ENCODE peak calls at places on chromosomes 2 and 18, in six cellular contexts. One of them, this sample, is unnamed.

GRCh38 chr18:62452280-62452824 is 70.5 kb upstream of the ZCCHC2 start:
- DNase-seq in GM12878: no peak
- DNase-seq in HCT116: no peak
- DNase-seq in K562: no peak
- DNase-seq in HepG2: peak; percentile 99
- DNase-seq in SK-N-SH: no peak
- DNase-seq in this sample: no peak

GRCh38 chr2:51795248-51795888 is 763.4 kb upstream of the NRXN1 start:
- DNase-seq in GM12878: no peak
- DNase-seq in HCT116: peak; percentile 28
- DNase-seq in K562: no peak
- DNase-seq in HepG2: peak; percentile 17
- DNase-seq in SK-N-SH: peak; percentile 27
- DNase-seq in this sample: peak; percentile 14

GRCh38 chr18:506264-506663 is 5.8 kb upstream of the COLEC12 start:
- DNase-seq in GM12878: no peak
- DNase-seq in HCT116: no peak
- DNase-seq in K562: no peak
- DNase-seq in HepG2: no peak
- DNase-seq in SK-N-SH: no peak
- DNase-seq in this sample: peak; percentile 40

GRCh38 chr2:206800501-206801416 is 35.4 kb downstream of the FASTKD2 start:
- DNase-seq in GM12878: no peak
- DNase-seq in HCT116: peak; percentile 47
- DNase-seq in K562: peak; percentile 26
- DNase-seq in HepG2: peak; percentile 65
- DNase-seq in SK-N-SH: peak; percentile 52
- DNase-seq in this sample: peak; percentile 82

GRCh38 chr2:9703701-9704221 is 73.0 kb upstream of the YWHAQ start:
- DNase-seq in GM12878: no peak
- DNase-seq in HCT116: peak; percentile 37
- DNase-seq in K562: peak; percentile 92
- DNase-seq in HepG2: peak; percentile 83
- DNase-seq in SK-N-SH: no peak
- DNase-seq in this sample: peak; percentile 56

GRCh38 chr2:25165992-25166618 is 2.3 kb downstream of the POMC start:
- DNase-seq in GM12878: peak; percentile 49
- DNase-seq in HCT116: peak; percentile 35
- DNase-seq in K562: no peak
- DNase-seq in HepG2: peak; percentile 39
- DNase-seq in SK-N-SH: peak; percentile 73
- DNase-seq in this sample: no peak

GRCh38 chr2:180208841-180209240 is 201.7 kb upstream of the CWC22 start:
- DNase-seq in GM12878: no peak
- DNase-seq in HCT116: no peak
- DNase-seq in K562: no peak
- DNase-seq in HepG2: no peak
- DNase-seq in SK-N-SH: no peak
- DNase-seq in this sample: no peak

GRCh38 chr2:40240067-40240466 is 211.8 kb downstream of the SLC8A1 start:
- DNase-seq in GM12878: no peak
- DNase-seq in HCT116: no peak
- DNase-seq in K562: no peak
- DNase-seq in HepG2: no peak
- DNase-seq in SK-N-SH: no peak
- DNase-seq in this sample: peak; percentile 85

GRCh38 chr18:54102123-54102522 is 122.3 kb downstream of the MBD2 start:
- DNase-seq in GM12878: no peak
- DNase-seq in HCT116: no peak
- DNase-seq in K562: no peak
- DNase-seq in HepG2: no peak
- DNase-seq in SK-N-SH: no peak
- DNase-seq in this sample: no peak

GRCh38 chr2:175356901-175357300 is 175.4 kb upstream of the ATP5MC3 start:
- DNase-seq in GM12878: no peak
- DNase-seq in HCT116: no peak
- DNase-seq in K562: no peak
- DNase-seq in HepG2: no peak
- DNase-seq in SK-N-SH: no peak
- DNase-seq in this sample: no peak

GRCh38 chr2:131006561-131006960 is 86.7 kb downstream of the FAM168B start:
- DNase-seq in GM12878: no peak
- DNase-seq in HCT116: no peak
- DNase-seq in K562: no peak
- DNase-seq in HepG2: no peak
- DNase-seq in SK-N-SH: no peak
- DNase-seq in this sample: no peak

GRCh38 chr2:7031424-7032245 is 114.4 kb downstream of the RNF144A start:
- DNase-seq in GM12878: no peak
- DNase-seq in HCT116: peak; percentile 52
- DNase-seq in K562: no peak
- DNase-seq in HepG2: peak; percentile 98
- DNase-seq in SK-N-SH: no peak
- DNase-seq in this sample: no peak

GRCh38 chr2:7034313-7034712 is 117.1 kb downstream of the RNF144A start:
- DNase-seq in GM12878: no peak
- DNase-seq in HCT116: no peak
- DNase-seq in K562: no peak
- DNase-seq in HepG2: peak; percentile 13
- DNase-seq in SK-N-SH: peak; percentile 70
- DNase-seq in this sample: no peak

GRCh38 chr2:7035884-7036283 is 118.7 kb downstream of the RNF144A start:
- DNase-seq in GM12878: no peak
- DNase-seq in HCT116: no peak
- DNase-seq in K562: no peak
- DNase-seq in HepG2: no peak
- DNase-seq in SK-N-SH: no peak
- DNase-seq in this sample: no peak

GRCh38 chr2:7032371-7032770 is 115.2 kb downstream of the RNF144A start:
- DNase-seq in GM12878: no peak
- DNase-seq in HCT116: no peak
- DNase-seq in K562: no peak
- DNase-seq in HepG2: no peak
- DNase-seq in SK-N-SH: no peak
- DNase-seq in this sample: no peak

GRCh38 chr2:7033136-7033960 is 116.1 kb downstream of the RNF144A start:
- DNase-seq in GM12878: no peak
- DNase-seq in HCT116: no peak
- DNase-seq in K562: no peak
- DNase-seq in HepG2: no peak
- DNase-seq in SK-N-SH: peak; percentile 63
- DNase-seq in this sample: no peak
- H3K9ac ChIP-seq in GM12878: no peak overlapping the region
- H3K9ac ChIP-seq in HCT116: no peak overlapping the region
- H3K9ac ChIP-seq in K562: no peak overlapping the region
- H3K9ac ChIP-seq in HepG2: no peak overlapping the region
- H3K9ac ChIP-seq in SK-N-SH: no peak overlapping the region
- H3K9ac ChIP-seq in this sample: no peak overlapping the region

DNA sequence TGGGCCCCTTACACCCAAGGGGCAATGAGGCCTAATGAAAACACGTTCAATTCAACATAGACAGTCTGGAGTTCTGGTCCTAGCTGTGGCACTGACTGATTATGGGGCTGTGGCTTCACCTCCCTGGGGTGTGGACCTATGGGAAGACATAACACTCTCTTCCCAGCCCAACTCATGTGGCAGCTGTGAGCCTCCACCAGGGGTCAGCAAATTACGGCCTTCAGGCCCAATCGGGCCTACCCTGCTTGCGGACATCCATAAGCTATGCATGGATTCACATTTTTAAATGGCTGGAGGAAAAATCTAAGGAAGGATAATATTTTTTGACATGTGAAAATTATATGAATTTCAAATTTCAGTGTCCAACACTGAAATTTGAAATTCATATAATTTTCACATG is 101.3 kb downstream of the LOXHD1 start:
- DNase-seq in GM12878: no peak
- DNase-seq in HCT116: peak; percentile 32
- DNase-seq in K562: peak; percentile 57
- DNase-seq in HepG2: peak; percentile 38
- DNase-seq in SK-N-SH: peak; percentile 45
- DNase-seq in this sample: peak; percentile 2
- TF ChIP-seq MAX in GM12878: no peak
- TF ChIP-seq MAX in HCT116: no peak
- TF ChIP-seq MAX in K562: no peak
- TF ChIP-seq MAX in HepG2: no peak
- TF ChIP-seq MAX in SK-N-SH: no peak
- TF ChIP-seq MAX in this sample: no peak

GRCh38 chr2:234490239-234491074 is 6.4 kb downstream of the ARL4C start:
- DNase-seq in GM12878: peak; percentile 30
- DNase-seq in HCT116: no peak
- DNase-seq in K562: no peak
- DNase-seq in HepG2: no peak
- DNase-seq in SK-N-SH: no peak
- DNase-seq in this sample: no peak
- H4K20me1 ChIP-seq in GM12878: no peaks in the 10 kb centered on the region
- H4K20me1 ChIP-seq in HCT116: no peaks in the 10 kb centered on the region
- H4K20me1 ChIP-seq in K562: no peaks in the 10 kb centered on the region
- H4K20me1 ChIP-seq in HepG2: peaks cover 3% of the 10 kb centered on the region
- H4K20me1 ChIP-seq in SK-N-SH: peaks cover 42% of the 10 kb centered on the region
- H4K20me1 ChIP-seq in this sample: no peaks in the 10 kb centered on the region

DNA sequence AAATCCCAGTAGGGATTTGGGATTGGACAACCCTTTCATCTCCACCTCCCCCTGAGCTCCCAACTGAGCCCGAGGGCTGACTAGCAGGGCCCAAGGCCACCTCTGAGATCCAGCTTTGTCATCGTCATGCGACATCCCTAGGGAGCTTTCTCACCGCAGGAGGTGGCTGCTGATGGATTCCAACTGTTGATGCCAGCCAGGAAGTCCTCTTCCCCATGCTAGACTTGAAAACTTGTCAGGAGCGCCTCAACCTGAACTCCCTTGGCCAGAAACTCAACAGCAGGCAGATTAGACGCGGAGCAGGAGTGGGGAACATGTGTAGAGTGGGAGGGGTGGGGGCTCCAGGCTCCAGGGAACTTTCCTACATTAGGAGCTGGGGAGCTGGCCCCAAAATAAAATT is 34.3 kb downstream of the EMILIN2 start:
- DNase-seq in GM12878: no peak
- DNase-seq in HCT116: no peak
- DNase-seq in K562: no peak
- DNase-seq in HepG2: no peak
- DNase-seq in SK-N-SH: no peak
- DNase-seq in this sample: no peak
- H3K9ac ChIP-seq in GM12878: no peak overlapping the region
- H3K9ac ChIP-seq in HCT116: no peak overlapping the region
- H3K9ac ChIP-seq in K562: no peak overlapping the region
- H3K9ac ChIP-seq in HepG2: no peak overlapping the region
- H3K9ac ChIP-seq in SK-N-SH: no peak overlapping the region
- H3K9ac ChIP-seq in this sample: no peak overlapping the region

DNA sequence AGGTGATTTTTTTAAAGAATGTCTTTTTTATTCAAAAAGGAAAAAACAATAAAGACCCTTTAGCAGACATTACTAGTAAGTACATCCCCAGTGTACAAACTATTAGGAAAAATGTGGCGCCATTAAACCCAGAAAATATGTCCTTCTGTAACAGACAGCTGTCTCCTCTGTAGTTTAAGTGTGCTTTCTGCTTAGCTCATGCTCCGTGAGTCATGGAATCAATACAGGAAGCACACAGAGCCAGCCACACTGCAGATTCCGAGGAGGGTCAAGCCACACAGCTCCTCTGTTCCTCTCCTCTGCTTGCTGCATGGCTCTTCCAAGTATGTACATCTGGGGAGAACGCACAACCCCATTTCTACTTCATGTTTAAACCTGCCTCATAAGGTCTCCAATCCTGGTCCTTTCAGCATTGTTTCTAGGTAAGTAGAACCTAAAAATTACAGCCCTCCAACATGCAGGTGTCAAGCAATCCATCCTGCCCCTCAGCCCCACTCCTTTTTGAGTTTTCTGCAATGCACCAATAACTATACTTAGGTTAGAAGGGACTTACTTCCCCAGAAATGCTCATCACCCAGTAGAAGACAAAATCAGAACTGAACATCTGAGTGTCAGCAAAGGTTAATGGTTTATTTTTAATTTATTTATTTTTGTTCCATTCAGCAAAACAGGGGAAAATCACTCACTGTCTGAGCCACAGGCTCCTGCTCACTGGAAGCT is 37.5 kb downstream of the ACVR1 start:
- DNase-seq in GM12878: no peak
- DNase-seq in HCT116: peak; percentile 68
- DNase-seq in K562: peak; percentile 87
- DNase-seq in HepG2: peak; percentile 88
- DNase-seq in SK-N-SH: peak; percentile 22
- DNase-seq in this sample: peak; percentile 91
- TF ChIP-seq MAX in GM12878: no peak
- TF ChIP-seq MAX in HCT116: peak; percentile 63
- TF ChIP-seq MAX in K562: no peak
- TF ChIP-seq MAX in HepG2: peak; percentile 62
- TF ChIP-seq MAX in SK-N-SH: peak; percentile 72
- TF ChIP-seq MAX in this sample: peak; percentile 9

DNA sequence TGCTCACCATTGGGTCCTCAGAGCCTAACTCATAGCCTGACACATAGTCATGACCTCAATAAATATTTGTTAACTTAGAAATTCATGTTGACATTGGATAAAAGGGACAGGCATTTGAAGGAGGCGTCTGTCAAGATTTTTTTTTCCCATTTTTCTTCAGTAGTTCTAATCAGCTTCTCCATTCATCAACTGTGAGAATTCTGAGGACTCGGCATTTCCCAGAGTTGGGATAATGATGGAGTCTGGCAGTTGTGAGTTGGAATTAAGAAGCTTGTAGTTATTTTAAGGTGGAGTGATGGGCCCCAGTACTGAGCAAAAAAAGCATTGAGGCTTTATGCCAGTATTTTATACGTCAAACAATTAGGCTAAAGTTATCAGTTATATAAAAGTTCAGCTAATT is 4.6 kb downstream of the SPATS2L start:
- DNase-seq in GM12878: no peak
- DNase-seq in HCT116: no peak
- DNase-seq in K562: no peak
- DNase-seq in HepG2: no peak
- DNase-seq in SK-N-SH: no peak
- DNase-seq in this sample: no peak
- H4K20me1 ChIP-seq in GM12878: no peaks in the 10 kb centered on the region
- H4K20me1 ChIP-seq in HCT116: no peaks in the 10 kb centered on the region
- H4K20me1 ChIP-seq in K562: no peaks in the 10 kb centered on the region
- H4K20me1 ChIP-seq in HepG2: peaks cover 74% of the 10 kb centered on the region
- H4K20me1 ChIP-seq in SK-N-SH: peaks cover 46% of the 10 kb centered on the region
- H4K20me1 ChIP-seq in this sample: peaks cover 10% of the 10 kb centered on the region

GRCh38 chr2:100754951-100755350 is 65.0 kb upstream of the NPAS2 start:
- DNase-seq in GM12878: no peak
- DNase-seq in HCT116: no peak
- DNase-seq in K562: no peak
- DNase-seq in HepG2: no peak
- DNase-seq in SK-N-SH: no peak
- DNase-seq in this sample: no peak

GRCh38 chr2:100750143-100750542 is 69.8 kb upstream of the NPAS2 start:
- DNase-seq in GM12878: no peak
- DNase-seq in HCT116: no peak
- DNase-seq in K562: no peak
- DNase-seq in HepG2: no peak
- DNase-seq in SK-N-SH: no peak
- DNase-seq in this sample: no peak

GRCh38 chr2:100756704-100757103 is 63.2 kb upstream of the NPAS2 start:
- DNase-seq in GM12878: no peak
- DNase-seq in HCT116: no peak
- DNase-seq in K562: no peak
- DNase-seq in HepG2: no peak
- DNase-seq in SK-N-SH: no peak
- DNase-seq in this sample: peak; percentile 64

GRCh38 chr2:100755441-100755840 is 64.5 kb upstream of the NPAS2 start:
- DNase-seq in GM12878: no peak
- DNase-seq in HCT116: no peak
- DNase-seq in K562: no peak
- DNase-seq in HepG2: no peak
- DNase-seq in SK-N-SH: no peak
- DNase-seq in this sample: no peak

GRCh38 chr2:100752628-100753333 is 67.2 kb upstream of the NPAS2 start:
- DNase-seq in GM12878: no peak
- DNase-seq in HCT116: no peak
- DNase-seq in K562: no peak
- DNase-seq in HepG2: peak; percentile 67
- DNase-seq in SK-N-SH: no peak
- DNase-seq in this sample: no peak
- H3K9ac ChIP-seq in GM12878: no peak overlapping the region
- H3K9ac ChIP-seq in HCT116: no peak overlapping the region
- H3K9ac ChIP-seq in K562: no peak overlapping the region
- H3K9ac ChIP-seq in HepG2: no peak overlapping the region
- H3K9ac ChIP-seq in SK-N-SH: peak overlapping the region; percentile 37
- H3K9ac ChIP-seq in this sample: no peak overlapping the region

This sample was measured in endothelial cell of umbilical vein.